ENCODE peak calls at places on chromosome 3, in four cellular contexts. B, Q, Y and J are unnamed samples.

GRCh38 chr3:134883697-134884385 is 88.8 kb downstream of the EPHB1 start:
- DNase-seq in Y (no peak), Q (no peak), B (no peak), J (no peak)

GRCh38 chr3:14508966-14509795 is 31.0 kb downstream of the GRIP2 start:
- DNase-seq in B (peak), Q (no peak), Y (peak), J (peak)

GRCh38 chr3:193586526-193586925 is 6.5 kb upstream of the OPA1 start:
- DNase-seq in Q (no peak), B (no peak), Y (no peak), J (no peak)

GRCh38 chr3:111548060-111548459 is 6.1 kb downstream of the CD96 start:
- DNase-seq in Q (no peak), Y (no peak), B (no peak), J (no peak)

GRCh38 chr3:98070840-98071239 is 16.1 kb upstream of the OR5AC2 start:
- DNase-seq in Q (no peak), Y (no peak), B (no peak), J (no peak)

GRCh38 chr3:134753999-134754742 is 40.9 kb upstream of the EPHB1 start:
- DNase-seq in B (no peak), Y (no peak), Q (no peak), J (no peak)

GRCh38 chr3:86969500-86970189 is 21.3 kb downstream of the VGLL3 start:
- DNase-seq in B (peak), Y (peak), Q (no peak), J (peak)

GRCh38 chr3:192885374-192885773 is 32.3 kb downstream of the MB21D2 start:
- DNase-seq in Y (no peak), B (no peak), Q (no peak), J (no peak)

GRCh38 chr3:157077565-157077991 is 82.4 kb downstream of the CCNL1 start:
- DNase-seq in Q (no peak), B (no peak), Y (peak), J (no peak)

GRCh38 chr3:126256256-126256655 is 75.9 kb upstream of the ALDH1L1 start:
- DNase-seq in Q (no peak), B (no peak), Y (no peak), J (no peak)

GRCh38 chr3:94978076-94978475 is 915.2 kb downstream of the NSUN3 start:
- DNase-seq in B (no peak), Y (no peak), Q (no peak), J (no peak)

GRCh38 chr3:89845053-89845452 is 737.6 kb downstream of the EPHA3 start:
- DNase-seq in Y (no peak), B (no peak), Q (no peak), J (no peak)

GRCh38 chr3:188220988-188221818 is 67.2 kb downstream of the LPP start:
- DNase-seq in Q (no peak), Y (peak), B (no peak), J (no peak)

GRCh38 chr3:34070831-34071230 is 272.4 kb downstream of the PDCD6IP start:
- DNase-seq in Q (no peak), Y (no peak), B (no peak), J (no peak)

GRCh38 chr3:147189016-147189415 is 217.3 kb downstream of the ZIC4 start:
- DNase-seq in Y (no peak), Q (no peak), B (no peak), J (no peak)

GRCh38 chr3:127420355-127420655 is 132.5 kb upstream of the PRR20G start:
- DNase-seq in B (no peak), Y (no peak), Q (no peak), J (no peak)

GRCh38 chr3:108343479-108343870 is 47.1 kb downstream of the HHLA2 start:
- DNase-seq in B (no peak), Q (no peak), Y (no peak), J (no peak)

DNA sequence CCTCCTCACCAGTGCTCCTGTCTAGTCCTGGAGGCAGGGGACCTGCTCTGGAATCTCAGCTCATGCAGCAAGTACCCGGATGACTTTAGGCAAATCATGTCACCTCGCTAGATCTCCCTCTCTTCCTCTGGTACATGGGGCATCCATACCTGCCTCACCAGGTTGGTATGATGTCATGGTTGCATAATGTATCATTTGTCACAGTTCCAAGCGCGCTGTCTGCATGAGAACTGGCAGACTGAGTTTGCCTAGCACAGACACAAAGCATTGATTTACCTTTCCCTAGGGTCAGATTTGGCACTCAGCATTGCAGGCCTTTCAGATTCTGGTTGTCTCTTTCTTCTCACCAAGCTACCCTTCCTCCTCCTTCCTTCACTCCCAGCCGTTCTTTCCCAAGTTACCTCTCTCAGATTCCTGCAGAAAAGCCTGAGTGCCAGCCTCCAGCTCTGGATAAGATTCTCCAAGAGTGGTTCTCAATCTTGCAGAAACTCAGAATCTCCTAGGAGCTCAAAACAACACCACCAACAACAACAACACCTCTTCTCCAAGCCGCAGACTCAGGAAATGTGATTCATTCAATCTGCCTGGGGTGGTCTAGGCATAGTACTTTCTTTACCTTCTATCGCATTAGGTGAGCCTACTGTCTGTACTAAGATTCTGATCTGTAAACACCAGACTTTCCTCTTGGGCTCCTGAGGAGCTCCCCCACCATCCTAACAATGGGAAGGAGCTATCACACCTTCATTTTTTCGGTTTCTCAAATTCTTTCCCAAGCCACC is 29.5 kb downstream of the FAM43A start:
- DNase-seq in Q (no peak), B (no peak), Y (no peak), J (no peak)
- TF ChIP-seq GABPA in Q (no peak), B (no peak), Y (no peak), J (no peak)

GRCh38 chr3:41364736-41365135 is 165.4 kb downstream of the CTNNB1 start:
- DNase-seq in B (no peak), Q (no peak), Y (no peak), J (no peak)
- TF ChIP-seq CEBPB in B (no peak), Q (no peak), Y (no peak), J (no peak)

DNA sequence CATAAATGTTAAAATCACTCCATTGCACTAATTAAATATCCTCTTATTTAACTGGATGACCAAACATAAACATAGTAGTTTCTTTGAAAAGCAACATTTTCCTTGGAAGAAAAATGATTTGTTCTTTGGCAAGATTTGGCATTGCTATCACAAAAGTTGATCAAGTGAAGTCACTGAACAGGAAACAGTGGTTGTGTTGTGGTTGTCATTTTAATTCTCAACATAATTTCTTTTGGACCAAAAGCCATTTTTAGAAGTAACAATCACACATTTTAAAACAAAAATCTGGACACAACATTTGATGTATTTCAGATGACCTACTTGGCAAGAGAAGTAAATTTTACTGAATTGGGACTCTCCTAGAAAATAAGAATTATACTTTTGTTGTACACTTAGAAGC is 872.3 kb downstream of the ROBO1 start:
- DNase-seq in Q (no peak), B (no peak), Y (no peak), J (no peak)
- TF ChIP-seq TAF1 in Q (no peak), B (no peak), Y (no peak), J (no peak)

DNA sequence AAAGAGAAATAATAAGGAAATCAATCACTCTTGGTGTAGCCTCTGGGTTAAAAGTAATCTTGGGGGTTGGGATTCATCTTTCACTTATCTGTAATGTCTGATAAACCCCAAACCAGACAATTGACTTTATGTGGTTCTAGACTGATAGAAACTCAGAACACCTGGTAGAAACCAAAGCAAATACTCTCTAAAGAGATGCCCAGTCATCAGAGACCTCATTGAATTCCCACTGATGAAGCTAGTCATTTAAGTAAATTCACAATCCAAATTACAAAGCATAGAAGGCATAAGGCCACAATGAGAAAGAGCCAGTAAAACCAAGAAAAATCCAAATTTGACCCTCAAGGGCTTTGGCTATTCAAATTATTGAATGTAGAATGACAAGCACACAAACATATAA is 250.6 kb downstream of the MBNL1 start:
- DNase-seq in Q (no peak), Y (no peak), B (no peak), J (no peak)
- TF ChIP-seq GABPA in Q (no peak), Y (no peak), B (no peak), J (no peak)

DNA sequence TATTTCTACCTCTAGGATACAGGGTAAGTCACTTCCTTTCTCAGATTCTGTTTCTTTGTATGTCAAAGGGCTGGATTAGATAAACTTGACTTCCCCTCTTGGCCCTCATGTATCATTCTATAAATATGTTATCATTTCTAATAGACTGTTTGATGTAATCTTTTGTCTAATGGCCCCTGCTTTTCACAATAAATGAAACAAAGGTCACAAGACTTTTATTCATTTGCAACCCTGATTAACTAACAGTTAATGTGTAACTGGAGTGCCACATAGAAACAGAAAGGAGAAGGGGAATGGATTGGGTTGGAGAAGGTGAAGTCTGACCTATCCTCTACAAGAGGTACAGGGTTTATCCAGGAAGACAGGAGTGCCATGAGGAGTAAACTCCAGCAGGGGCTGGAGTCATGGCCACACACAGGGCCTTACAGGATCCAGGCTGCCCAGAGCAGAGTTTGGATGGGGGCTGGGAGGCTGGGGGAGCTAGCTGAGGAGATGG is 8.0 kb upstream of the B3GNT5 start:
- DNase-seq in Q (no peak), Y (no peak), B (no peak), J (peak)
- TF ChIP-seq CEBPB in Q (no peak), Y (no peak), B (no peak), J (no peak)

GRCh38 chr3:45912435-45912834 is 26.1 kb downstream of the CCR9 start:
- DNase-seq in Y (no peak), B (no peak), Q (no peak), J (no peak)

GRCh38 chr3:45910892-45911291 is 24.5 kb downstream of the CCR9 start:
- DNase-seq in B (no peak), Q (no peak), Y (no peak), J (no peak)

GRCh38 chr3:45914362-45915077 is 28.2 kb downstream of the CCR9 start:
- DNase-seq in Y (no peak), B (no peak), Q (no peak), J (no peak)

GRCh38 chr3:45909542-45909941 is 23.2 kb downstream of the CCR9 start:
- DNase-seq in Q (no peak), Y (no peak), B (no peak), J (no peak)

DNA sequence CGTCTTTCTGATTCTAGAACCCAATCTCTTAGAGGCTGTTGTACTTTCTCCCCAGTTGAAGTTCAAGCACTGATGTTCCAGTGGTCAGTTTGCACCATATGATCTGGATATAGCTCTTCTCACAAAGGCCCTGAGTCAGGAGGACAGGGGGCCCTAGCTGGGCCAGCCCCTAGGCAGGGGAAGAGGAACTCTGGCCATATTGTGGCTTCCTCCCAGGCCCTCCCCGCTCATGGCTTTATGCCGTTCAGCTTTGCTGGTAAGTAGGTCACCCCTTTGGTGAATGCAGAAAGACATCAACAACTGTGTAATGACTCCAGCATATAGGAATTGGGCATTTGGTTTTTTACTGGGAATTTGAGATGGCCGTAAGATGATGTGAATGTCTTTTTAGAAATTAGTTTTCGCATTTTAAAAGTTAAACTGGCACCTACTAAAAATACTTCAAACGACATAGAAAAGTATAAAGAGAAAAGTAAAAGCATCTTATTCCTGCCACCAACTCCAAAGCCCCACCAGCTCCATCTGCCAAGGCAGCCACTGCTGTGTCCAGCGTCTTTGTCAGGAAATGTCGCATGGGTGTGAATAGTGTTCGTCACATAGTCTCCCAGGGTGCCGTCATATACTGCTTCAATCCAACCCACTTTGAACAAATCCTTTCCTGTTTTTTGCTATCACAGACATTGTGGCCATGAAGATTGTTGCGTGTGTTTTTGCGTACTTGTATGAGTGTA is 25.3 kb downstream of the CCR9 start:
- DNase-seq in Q (no peak), Y (no peak), B (no peak), J (no peak)
- TF ChIP-seq TAF1 in Q (no peak), Y (no peak), B (no peak), J (no peak)